ENCODE peak calls at places on chromosomes 12 and 14, in eight cellular contexts. P is astrocyte, X is right atrium auricular region, V is ovary, O is IMR-90, E is tibial artery, Y is adrenal gland, H is fibroblast of lung. L is an unnamed sample.
A peak's percentile ranks its signal among the peaks of the same experiment; 100 is the strongest.

GRCh38 chr12:66188584-66189475 is at the start of gene IRAK3:
- DNase-seq in P (peak; percentile 20), O (peak; percentile 31), X (peak; percentile 97), E (peak; percentile 90), V (peak; percentile 80), H (peak; percentile 37), Y (peak; percentile 77), L (peak; percentile 56)

GRCh38 chr14:91866061-91866460 is 1.3 kb downstream of the TC2N start:
- DNase-seq in E (no peak), P (peak; percentile 75), X (no peak), Y (no peak), V (no peak), O (no peak), H (peak; percentile 82), L (no peak)

GRCh38 chr12:3753549-3754284 is 808 bp upstream of the CRACR2A start:
- DNase-seq in H (no peak), E (peak; percentile 25), P (no peak), Y (no peak), O (no peak), X (no peak), V (peak; percentile 54), L (peak; percentile 59)

GRCh38 chr14:41350476-41350875 is 256.2 kb upstream of the LRFN5 start:
- DNase-seq in Y (no peak), H (no peak), E (no peak), X (no peak), P (no peak), O (no peak), V (no peak), L (no peak)

GRCh38 chr12:27780612-27781408 is 774 bp upstream of the MANSC4 start:
- DNase-seq in E (peak; percentile 45), P (peak; percentile 58), O (peak; percentile 47), X (peak; percentile 75), H (peak; percentile 69), Y (peak; percentile 36), V (peak; percentile 37), L (peak; percentile 24)

GRCh38 chr12:117134059-117134458 is 34.8 kb upstream of the TESC start:
- DNase-seq in Y (no peak), H (no peak), V (no peak), O (no peak), X (no peak), P (no peak), E (no peak), L (no peak)

GRCh38 chr12:14957769-14958168 is 3.6 kb downstream of the ARHGDIB start:
- DNase-seq in P (no peak), H (no peak), Y (no peak), V (no peak), X (no peak), O (no peak), E (no peak), L (no peak)

GRCh38 chr14:65035049-65035448 is 48.4 kb downstream of the FNTB start:
- DNase-seq in X (no peak), E (peak; percentile 35), Y (peak; percentile 54), V (peak; percentile 56), H (no peak), O (no peak), P (no peak), L (no peak)

GRCh38 chr14:89012272-89013097 is 188.0 kb downstream of the TTC8 start:
- DNase-seq in O (no peak), E (no peak), P (no peak), Y (no peak), X (no peak), H (no peak), V (no peak), L (no peak)

GRCh38 chr12:12461923-12462315 is 100.7 kb downstream of the DUSP16 start:
- DNase-seq in V (no peak), O (no peak), E (no peak), X (no peak), P (no peak), Y (no peak), H (no peak), L (no peak)

GRCh38 chr14:85731198-85731597 is 201.3 kb downstream of the FLRT2 start:
- DNase-seq in H (peak; percentile 85), P (peak; percentile 83), X (no peak), O (peak; percentile 64), Y (no peak), V (no peak), E (no peak), L (no peak)

GRCh38 chr12:52461693-52462092 is 9.7 kb upstream of the KRT6B start:
- DNase-seq in V (no peak), P (no peak), O (no peak), E (no peak), Y (no peak), X (no peak), H (no peak), L (no peak)

GRCh38 chr14:68692916-68693771 is 99.7 kb downstream of the ZFP36L1 start:
- DNase-seq in O (peak; percentile 82), X (no peak), V (no peak), E (peak; percentile 38), P (peak; percentile 76), Y (no peak), H (peak; percentile 81), L (no peak)

GRCh38 chr14:96091149-96091693 is 52.1 kb downstream of the C14orf132 start:
- DNase-seq in P (no peak), Y (no peak), O (no peak), X (no peak), H (no peak), V (no peak), E (peak; percentile 19), L (no peak)
- H3K27ac ChIP-seq in P (peak overlapping the region; percentile 89), Y (peak overlapping the region; percentile 54), O (no peak overlapping the region), X (no peak overlapping the region), H (no peak overlapping the region), V (no peak overlapping the region), E (no peak overlapping the region), L (no peak overlapping the region)

DNA sequence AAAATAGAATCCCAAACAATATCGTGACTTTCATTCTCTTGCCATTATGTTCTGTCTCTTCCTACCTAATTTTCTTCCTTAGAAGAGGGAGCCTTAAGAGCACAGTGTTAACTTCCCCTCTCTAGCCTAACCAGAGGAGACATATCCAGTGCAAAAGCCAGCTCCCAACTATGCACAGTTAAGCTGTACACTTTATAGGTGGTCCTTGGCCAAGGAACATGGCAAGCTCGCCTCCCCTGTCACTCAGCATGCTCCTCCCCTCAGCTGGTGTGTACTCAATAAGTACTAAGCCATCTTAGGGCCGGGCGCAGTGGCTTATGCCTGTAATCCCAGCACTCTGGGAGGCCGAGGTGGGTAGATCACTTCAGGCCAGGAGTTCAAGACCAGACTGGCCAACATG is 255.1 kb upstream of the TMPO start:
- DNase-seq in Y (no peak), O (no peak), V (no peak), E (no peak), X (no peak), H (no peak), P (no peak), L (no peak)
- TF ChIP-seq CTCF in Y (no peak), O (no peak), V (no peak), E (no peak), X (no peak), H (no peak), P (no peak), L (no peak)

GRCh38 chr14:50037240-50037639 is 79.1 kb downstream of the VCPKMT start:
- DNase-seq in P (no peak), O (no peak), E (no peak), X (no peak), Y (no peak), V (no peak), H (no peak), L (no peak)

GRCh38 chr14:50039120-50039517 is 77.3 kb downstream of the VCPKMT start:
- DNase-seq in O (no peak), P (no peak), X (no peak), Y (no peak), H (no peak), V (no peak), E (no peak), L (no peak)

GRCh38 chr14:50036637-50037036 is 79.7 kb downstream of the VCPKMT start:
- DNase-seq in O (no peak), Y (no peak), X (no peak), P (no peak), V (no peak), E (no peak), H (no peak), L (no peak)

GRCh38 chr14:50038398-50039119 is 77.8 kb downstream of the VCPKMT start:
- DNase-seq in P (peak; percentile 95), Y (peak; percentile 47), V (no peak), X (no peak), E (peak; percentile 40), O (peak; percentile 98), H (peak; percentile 96), L (peak; percentile 71)

GRCh38 chr14:50037837-50038236 is 78.5 kb downstream of the VCPKMT start:
- DNase-seq in Y (no peak), V (no peak), X (no peak), P (no peak), H (no peak), E (no peak), O (no peak), L (peak; percentile 7)
- H3K27ac ChIP-seq in Y (no peak overlapping the region), V (no peak overlapping the region), X (no peak overlapping the region), P (peak overlapping the region; percentile 75), H (peak overlapping the region; percentile 91), E (peak overlapping the region; percentile 32), O (peak overlapping the region; percentile 38), L (no peak overlapping the region)

DNA sequence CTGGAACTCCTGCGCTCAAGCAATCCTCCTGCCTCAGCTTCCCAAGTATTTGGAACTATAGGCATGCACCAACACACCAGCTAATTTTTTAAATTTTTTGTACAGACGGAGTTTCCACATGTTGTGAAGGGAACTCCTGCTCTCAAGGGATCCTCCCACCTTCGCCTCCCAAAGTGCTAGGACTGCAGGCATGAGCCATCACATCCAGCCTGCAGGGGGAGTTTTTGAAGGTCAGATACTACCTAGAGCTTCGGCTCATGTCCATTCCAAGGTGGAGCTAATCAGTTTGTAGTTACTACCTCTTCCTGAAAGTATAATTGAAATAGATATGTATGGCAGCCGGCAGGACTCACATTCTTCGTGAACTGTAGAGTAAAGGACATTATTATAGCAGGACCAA is 3.7 kb upstream of the TAS2R19 start:
- DNase-seq in X (no peak), H (no peak), Y (no peak), O (no peak), P (no peak), E (no peak), V (no peak), L (no peak)
- TF ChIP-seq CTCF in X (no peak), H (no peak), Y (no peak), O (no peak), P (no peak), E (no peak), V (no peak), L (peak; percentile 25)

GRCh38 chr12:26571539-26571938 is 261.5 kb downstream of the ITPR2 start:
- DNase-seq in P (no peak), X (no peak), V (no peak), E (no peak), Y (no peak), O (no peak), H (no peak), L (no peak)
- H3K27ac ChIP-seq in P (no peak overlapping the region), X (no peak overlapping the region), V (no peak overlapping the region), E (no peak overlapping the region), Y (no peak overlapping the region), O (no peak overlapping the region), H (no peak overlapping the region), L (no peak overlapping the region)

DNA sequence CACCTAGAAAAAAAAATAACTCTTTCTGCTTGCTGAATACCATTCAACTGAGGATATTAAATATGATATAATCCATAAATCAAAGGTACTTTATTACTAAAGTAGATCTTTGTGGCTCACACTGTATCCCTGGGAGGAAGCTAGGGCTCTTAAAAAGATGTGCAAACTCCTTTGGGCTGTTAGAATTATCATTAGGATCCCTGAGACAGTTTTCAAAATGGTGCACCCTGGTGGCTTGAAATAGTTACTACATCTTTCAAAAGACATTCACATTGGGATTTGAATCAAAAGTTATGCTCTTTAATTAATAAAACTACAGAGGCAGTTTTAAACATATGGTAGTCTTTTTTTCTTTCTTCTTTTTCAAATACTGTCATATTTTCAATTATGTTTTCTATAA is 228.5 kb upstream of the G2E3 start:
- DNase-seq in V (no peak), O (no peak), H (no peak), X (no peak), P (no peak), E (no peak), Y (no peak), L (peak; percentile 14)
- TF ChIP-seq CTCF in V (no peak), O (peak; percentile 27), H (peak; percentile 43), X (no peak), P (peak; percentile 16), E (no peak), Y (no peak), L (peak; percentile 38)